ENCODE peak calls at places on chromosomes 2 and 18, in six cellular contexts. I is uterus; J is CD8-positive, alpha-beta T cell; Q is psoas muscle; K is left ventricle myocardium inferior; D is fibroblast of lung. B is an unnamed sample.

GRCh38 chr18:34352385-34353163 is 127.9 kb upstream of the NOL4 start:
- DNase-seq in I (no peak), J (no peak), Q (no peak), K (no peak), D (peak; percentile 28), B (no peak)

GRCh38 chr2:72350852-72351251 is 203.2 kb upstream of the CYP26B1 start:
- DNase-seq in I (no peak), J (no peak), Q (no peak), K (no peak), D (no peak), B (no peak)

GRCh38 chr2:158990397-158991209 is 22.2 kb downstream of the TANC1 start:
- DNase-seq in I (no peak), J (no peak), Q (no peak), K (no peak), D (peak; percentile 73), B (no peak)

GRCh38 chr2:134155134-134155533 is 98.7 kb upstream of the MGAT5 start:
- DNase-seq in I (no peak), J (no peak), Q (no peak), K (no peak), D (no peak), B (no peak)

GRCh38 chr18:24631238-24632025 is 171.0 kb downstream of the HRH4 start:
- DNase-seq in I (no peak), J (no peak), Q (no peak), K (peak; percentile 22), D (no peak), B (no peak)

GRCh38 chr2:5464657-5465056 is 227.5 kb upstream of the SOX11 start:
- DNase-seq in I (no peak), J (no peak), Q (no peak), K (no peak), D (no peak), B (no peak)

GRCh38 chr2:181977661-181978350 is 7.8 kb upstream of the PPP1R1C start:
- DNase-seq in I (no peak), J (no peak), Q (no peak), K (no peak), D (no peak), B (no peak)

GRCh38 chr2:189179607-189179979 is at the start of gene COL5A2:
- DNase-seq in I (peak; percentile 70), J (no peak), Q (peak; percentile 56), K (peak; percentile 16), D (peak; percentile 95), B (peak; percentile 83)

GRCh38 chr2:96136123-96136720 is 2.1 kb downstream of the ASTL start:
- DNase-seq in I (no peak), J (no peak), Q (peak; percentile 42), K (no peak), D (no peak), B (no peak)

GRCh38 chr2:98634406-98635092 is 26.2 kb downstream of the UNC50 start:
- DNase-seq in I (no peak), J (peak; percentile 55), Q (no peak), K (no peak), D (peak; percentile 5), B (no peak)

GRCh38 chr18:63237911-63238710 is 81.5 kb downstream of the BCL2 start:
- DNase-seq in I (peak; percentile 63), J (no peak), Q (peak; percentile 64), K (no peak), D (peak; percentile 96), B (no peak)

GRCh38 chr2:217437289-217437688 is 565.5 kb downstream of the TNS1 start:
- DNase-seq in I (peak; percentile 47), J (no peak), Q (no peak), K (peak; percentile 41), D (peak; percentile 33), B (no peak)

GRCh38 chr2:202599911-202600310 is 34.9 kb upstream of the FAM117B start:
- DNase-seq in I (no peak), J (no peak), Q (no peak), K (no peak), D (no peak), B (no peak)

GRCh38 chr2:15694589-15694986 is 102.9 kb downstream of the DDX1 start:
- DNase-seq in I (no peak), J (no peak), Q (no peak), K (no peak), D (no peak), B (no peak)

GRCh38 chr2:241741016-241741415 is 6.6 kb downstream of the D2HGDH start:
- DNase-seq in I (no peak), J (peak; percentile 38), Q (no peak), K (no peak), D (no peak), B (no peak)

GRCh38 chr2:72027426-72028161 is 120.1 kb downstream of the CYP26B1 start:
- DNase-seq in I (no peak), J (peak; percentile 7), Q (no peak), K (no peak), D (no peak), B (peak; percentile 41)

GRCh38 chr18:54924948-54925347 is 34.3 kb downstream of the CCDC68 start:
- DNase-seq in I (no peak), J (no peak), Q (no peak), K (no peak), D (no peak), B (no peak)

GRCh38 chr2:190315273-190315672 is 4.4 kb downstream of the HIBCH start:
- DNase-seq in I (no peak), J (no peak), Q (no peak), K (no peak), D (no peak), B (no peak)

GRCh38 chr2:230317366-230317765 is 9.6 kb upstream of the SP140L start:
- DNase-seq in I (no peak), J (no peak), Q (no peak), K (no peak), D (no peak), B (no peak)
- H3K27ac ChIP-seq in I (no peak overlapping the region), J (no peak overlapping the region), Q (no peak overlapping the region), K (no peak overlapping the region), D (no peak overlapping the region), B (no peak overlapping the region)

DNA sequence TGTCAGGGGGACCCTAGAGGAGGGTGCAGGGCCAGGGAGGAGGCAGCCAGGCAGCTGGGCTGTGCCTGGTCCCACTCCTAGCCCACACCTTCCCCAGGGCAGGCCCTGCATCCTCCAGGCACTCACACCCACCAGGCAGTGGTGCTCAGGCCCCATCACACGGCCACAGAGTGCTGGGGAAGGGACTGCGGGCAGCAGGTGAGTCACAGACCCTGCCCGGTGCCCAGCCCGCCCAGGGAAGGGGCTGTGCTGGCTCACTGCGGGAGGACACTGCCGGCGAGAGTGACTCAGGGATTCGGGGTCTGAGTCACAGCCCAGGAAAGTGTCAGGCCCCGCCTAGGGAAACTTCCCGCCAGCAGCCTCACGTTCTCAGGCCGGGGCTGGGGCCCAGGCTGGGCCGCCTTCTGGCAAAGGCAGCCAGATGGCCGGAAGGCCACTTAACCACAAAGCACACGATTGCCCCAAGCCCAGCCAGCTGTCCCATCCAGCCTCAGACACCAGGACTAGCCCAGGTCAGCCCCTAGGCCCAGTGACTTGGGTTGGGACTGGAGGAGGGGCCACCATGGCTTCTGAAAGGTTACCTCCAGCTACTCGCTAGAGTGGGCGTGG is 42.2 kb downstream of the BIN1 start:
- DNase-seq in I (peak; percentile 94), J (peak; percentile 57), Q (peak; percentile 98), K (peak; percentile 86), D (peak; percentile 96), B (peak; percentile 98)
- TF ChIP-seq CTCF in I (peak; percentile 37), J (no peak), Q (no peak), K (no peak), D (no peak), B (no peak)

DNA sequence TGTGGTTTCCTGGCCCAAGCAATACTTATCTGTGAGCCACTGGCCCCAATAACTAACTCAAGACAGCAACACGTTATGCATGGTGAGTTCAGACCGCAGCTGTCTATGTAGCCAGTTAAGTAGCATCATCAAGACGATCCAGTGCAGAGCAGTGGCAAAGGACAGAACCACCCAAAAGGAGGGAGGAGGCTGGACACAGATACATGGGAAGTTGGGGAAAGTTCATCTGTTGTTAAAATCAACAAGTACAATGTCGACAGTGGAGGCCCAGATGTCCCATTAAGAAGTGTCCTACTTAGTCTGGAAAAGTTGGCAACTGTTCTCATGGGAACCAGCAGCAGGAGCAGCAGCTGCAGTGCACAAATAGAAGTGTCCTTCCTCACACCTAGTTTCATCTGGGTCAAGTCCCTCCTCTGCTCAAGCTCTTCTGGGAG is 106.9 kb upstream of the THOC1 start:
- DNase-seq in I (peak; percentile 65), J (no peak), Q (peak; percentile 52), K (no peak), D (peak; percentile 66), B (no peak)
- H3K4me3 ChIP-seq in I (no peak overlapping the region), J (no peak overlapping the region), Q (no peak overlapping the region), K (no peak overlapping the region), D (no peak overlapping the region), B (no peak overlapping the region)

DNA sequence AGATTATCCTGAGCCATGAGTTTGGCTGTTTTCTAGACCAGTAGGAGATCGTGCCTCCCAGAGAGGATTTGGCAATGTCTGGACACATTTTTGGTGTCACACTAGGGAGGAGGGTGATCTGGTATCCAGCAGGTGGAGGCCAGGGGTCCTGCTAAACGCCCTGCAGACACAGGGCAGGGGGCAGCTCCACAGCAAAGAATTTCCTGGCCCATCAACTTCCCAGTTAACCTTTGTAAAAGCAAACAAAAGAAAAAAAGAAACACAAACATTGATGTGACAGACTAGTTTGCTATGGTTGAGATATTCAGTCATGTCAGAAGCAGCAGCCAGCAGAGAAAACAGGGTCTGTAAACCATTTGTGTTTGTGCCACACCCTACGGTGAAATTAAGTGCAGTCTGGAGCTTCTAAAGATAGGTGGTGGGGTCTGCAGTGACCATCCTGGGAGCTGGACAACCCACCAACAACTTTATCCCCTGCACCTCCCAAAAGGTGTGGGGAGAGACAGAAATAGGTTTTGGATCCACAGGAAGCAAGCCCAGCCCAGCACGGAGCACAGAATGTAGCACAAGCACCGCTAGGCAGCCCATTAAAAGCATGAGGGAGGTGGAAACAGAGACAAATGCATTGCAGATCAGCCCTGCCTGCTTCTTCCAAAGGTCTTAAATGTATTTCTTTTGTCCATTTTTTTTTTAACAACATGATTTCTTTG is 232.5 kb downstream of the MYT1L start:
- DNase-seq in I (no peak), J (no peak), Q (no peak), K (no peak), D (no peak), B (no peak)
- H3K27ac ChIP-seq in I (no peak overlapping the region), J (no peak overlapping the region), Q (no peak overlapping the region), K (no peak overlapping the region), D (no peak overlapping the region), B (no peak overlapping the region)

DNA sequence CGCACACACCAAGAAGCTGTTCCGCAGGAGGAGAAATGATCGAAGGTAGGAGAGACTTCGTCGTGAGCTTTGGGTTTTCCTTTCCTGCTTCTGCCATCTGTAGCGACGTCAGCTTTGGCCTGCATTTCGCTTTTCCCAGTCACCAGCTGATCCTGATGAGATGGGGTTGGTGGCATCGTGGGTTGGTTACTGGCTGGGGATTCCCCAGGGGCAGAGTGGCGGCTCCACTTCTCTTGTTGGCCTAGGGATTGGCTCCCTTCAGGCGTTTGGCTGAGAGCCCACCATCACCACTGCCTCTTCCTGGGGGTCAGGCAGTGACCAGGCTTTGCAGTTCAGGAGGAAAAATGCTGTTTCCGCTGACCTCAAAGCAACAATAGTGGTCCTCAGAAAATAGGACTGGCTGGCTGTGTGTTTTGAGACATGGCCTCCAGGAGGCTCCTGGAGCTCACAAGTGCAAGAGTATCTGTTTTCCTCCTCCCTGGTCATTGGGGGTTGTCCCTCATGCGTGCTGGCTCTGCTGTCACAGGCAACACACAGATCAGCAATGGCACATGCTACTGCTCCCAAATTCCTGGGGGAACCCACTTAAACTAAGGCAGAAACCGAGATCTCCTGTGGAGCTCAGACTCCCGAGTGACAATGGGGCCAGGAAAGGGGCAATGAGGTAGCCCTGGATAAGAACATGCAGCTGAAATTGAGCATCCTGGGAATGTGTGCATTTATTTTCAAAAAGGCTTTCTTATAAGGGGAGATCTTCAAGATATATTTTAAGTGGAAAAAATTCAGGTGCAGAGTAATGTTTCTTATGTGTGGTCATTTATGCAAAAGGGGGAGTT is 173.0 kb downstream of the CTIF start:
- DNase-seq in I (peak; percentile 35), J (no peak), Q (peak; percentile 59), K (no peak), D (peak; percentile 63), B (no peak)
- TF ChIP-seq CTCF in I (peak; percentile 42), J (no peak), Q (peak; percentile 48), K (peak; percentile 71), D (peak; percentile 66), B (peak; percentile 30)

B was measured in coronary artery.